ENCODE peak calls at places on chromosomes 5 and 9, in four cellular contexts. F is MCF 10A, M is putamen, R is iris pigment epithelial cell. G is an unnamed sample.

GRCh38 chr9:116156621-116157314 is 3.2 kb downstream of the PAPPA start:
- DNase-seq in F (peak; percentile 81), M (no peak), R (peak; percentile 83), G (peak; percentile 87)

GRCh38 chr5:72817639-72818266 is 1.3 kb downstream of the TNPO1 start:
- DNase-seq in F (peak; percentile 29), M (peak; percentile 12), R (no peak), G (peak; percentile 48)

GRCh38 chr5:170628691-170629565 is 125.1 kb downstream of the KCNIP1 start:
- DNase-seq in F (no peak), M (no peak), R (no peak), G (no peak)

GRCh38 chr5:134969166-134969565 is 1.5 kb downstream of the CATSPER3 start:
- DNase-seq in F (no peak), M (no peak), R (no peak), G (peak; percentile 17)

GRCh38 chr9:129701054-129701453 is 35.6 kb downstream of the PRRX2 start:
- DNase-seq in F (no peak), M (no peak), R (no peak), G (no peak)

GRCh38 chr5:168047043-168047668 is 244.3 kb upstream of the WWC1 start:
- DNase-seq in F (peak; percentile 89), M (peak; percentile 21), R (peak; percentile 29), G (peak; percentile 13)

GRCh38 chr9:133731876-133732321 is 6.3 kb downstream of the SARDH start:
- DNase-seq in F (peak; percentile 59), M (no peak), R (peak; percentile 73), G (peak; percentile 34)

GRCh38 chr9:106846847-106847246 is 16.1 kb upstream of the ZNF462 start:
- DNase-seq in F (peak; percentile 80), M (no peak), R (peak; percentile 77), G (peak; percentile 75)

GRCh38 chr9:115373000-115373709 is 255.2 kb upstream of the TNC start:
- DNase-seq in F (peak; percentile 93), M (no peak), R (peak; percentile 96), G (peak; percentile 72)

GRCh38 chr5:82584631-82585030 is 306.5 kb upstream of the RPS23 start:
- DNase-seq in F (no peak), M (peak; percentile 31), R (no peak), G (no peak)

GRCh38 chr5:169767938-169768337 is 130.9 kb downstream of the DOCK2 start:
- DNase-seq in F (no peak), M (no peak), R (no peak), G (no peak)

GRCh38 chr9:126705767-126706697 is 92.3 kb downstream of the LMX1B start:
- DNase-seq in F (peak; percentile 65), M (no peak), R (peak; percentile 34), G (peak; percentile 40)

GRCh38 chr9:114390952-114391351 is 3.2 kb upstream of the AKNA start:
- DNase-seq in F (no peak), M (no peak), R (no peak), G (no peak)

GRCh38 chr5:14298126-14298847 is 155.1 kb downstream of the TRIO start:
- DNase-seq in F (peak; percentile 40), M (no peak), R (peak; percentile 63), G (peak; percentile 82)

GRCh38 chr5:132301341-132302274 is 7.4 kb downstream of the SLC22A4 start:
- DNase-seq in F (no peak), M (no peak), R (no peak), G (no peak)

GRCh38 chr5:6656680-6657079 is 23.4 kb downstream of the SRD5A1 start:
- DNase-seq in F (no peak), M (no peak), R (no peak), G (no peak)

GRCh38 chr5:109558364-109558763 is 131.4 kb upstream of the MAN2A1 start:
- DNase-seq in F (no peak), M (no peak), R (no peak), G (peak; percentile 4)

GRCh38 chr9:130351343-130351742 is 85.8 kb downstream of the HMCN2 start:
- DNase-seq in F (no peak), M (no peak), R (no peak), G (no peak)

GRCh38 chr9:72758944-72759343 is 193.9 kb downstream of the ALDH1A1 start:
- DNase-seq in F (no peak), M (no peak), R (no peak), G (no peak)

GRCh38 chr5:176776916-176777315 is 33.4 kb upstream of the UNC5A start:
- DNase-seq in F (no peak), M (no peak), R (no peak), G (no peak)

GRCh38 chr5:126351138-126351537 is 72.1 kb upstream of the GRAMD2B start:
- DNase-seq in F (peak; percentile 44), M (no peak), R (peak; percentile 93), G (peak; percentile 54)

GRCh38 chr5:109844148-109844547 is 154.4 kb downstream of the MAN2A1 start:
- DNase-seq in F (no peak), M (no peak), R (peak; percentile 32), G (no peak)

GRCh38 chr5:58794875-58795274 is 212.0 kb downstream of the RAB3C start:
- DNase-seq in F (peak; percentile 8), M (no peak), R (no peak), G (no peak)

GRCh38 chr5:96064905-96065304 is 103.3 kb upstream of the ELL2 start:
- DNase-seq in F (no peak), M (no peak), R (no peak), G (no peak)

GRCh38 chr5:179867476-179867875 is 8.9 kb upstream of the MRNIP start:
- DNase-seq in F (no peak), M (no peak), R (no peak), G (no peak)

GRCh38 chr5:42423285-42424152 is at the start of gene GHR:
- DNase-seq in F (peak; percentile 93), M (peak; percentile 82), R (peak; percentile 93), G (peak; percentile 96)

GRCh38 chr5:134132372-134133212 is 18.1 kb downstream of the TCF7 start:
- DNase-seq in F (no peak), M (no peak), R (no peak), G (no peak)

GRCh38 chr5:135240781-135241360 is 158.2 kb downstream of the MACROH2A1 start:
- DNase-seq in F (no peak), M (no peak), R (no peak), G (no peak)

GRCh38 chr5:173714551-173715428 is 98.3 kb upstream of the BOD1 start:
- DNase-seq in F (peak; percentile 96), M (no peak), R (peak; percentile 74), G (peak; percentile 86)

GRCh38 chr9:26723486-26723885 is 169.1 kb downstream of the CAAP1 start:
- DNase-seq in F (peak; percentile 72), M (peak; percentile 3), R (peak; percentile 16), G (peak; percentile 7)

GRCh38 chr5:84821924-84822323 is 437.2 kb upstream of the EDIL3 start:
- DNase-seq in F (no peak), M (no peak), R (no peak), G (no peak)

GRCh38 chr5:67199859-67200258 is 3.3 kb upstream of the CD180 start:
- DNase-seq in F (no peak), M (no peak), R (no peak), G (no peak)

GRCh38 chr5:94715843-94716242 is 97.4 kb downstream of the SLF1 start:
- DNase-seq in F (no peak), M (no peak), R (no peak), G (no peak)

GRCh38 chr5:144141581-144141980 is 28.9 kb downstream of the YIPF5 start:
- DNase-seq in F (no peak), M (no peak), R (no peak), G (peak; percentile 15)

GRCh38 chr9:130339306-130339705 is 73.7 kb downstream of the HMCN2 start:
- DNase-seq in F (no peak), M (no peak), R (no peak), G (no peak)

GRCh38 chr5:73841641-73842040 is 215.6 kb downstream of the ARHGEF28 start:
- DNase-seq in F (no peak), M (no peak), R (no peak), G (no peak)